ENCODE peak calls at places on chromosomes 12 and 14, in six cellular contexts. Y is brain microvascular endothelial cell, G is transverse colon, I is K562, U is neural progenitor cell, X is nephron progenitor cell. L is an unnamed sample.

GRCh38 chr12:53004582-53004981 is 1.7 kb upstream of the EIF4B start:
- DNase-seq in Y (no peak), G (no peak), I (peak; percentile 29), U (peak; percentile 56), X (no peak), L (no peak)

GRCh38 chr14:105855893-105856675 is 329.7 kb downstream of the TMEM121 start:
- DNase-seq in Y (no peak), G (peak; percentile 7), I (no peak), U (no peak), X (no peak), L (no peak)

GRCh38 chr14:22561661-22562579 is 27.1 kb downstream of the DAD1 start:
- DNase-seq in Y (no peak), G (peak; percentile 46), I (peak; percentile 59), U (no peak), X (no peak), L (no peak)

GRCh38 chr12:62409068-62409467 is 57.6 kb upstream of the MON2 start:
- DNase-seq in Y (no peak), G (no peak), I (no peak), U (no peak), X (no peak), L (no peak)

GRCh38 chr12:97394657-97395056 is 67.9 kb upstream of the RMST start:
- DNase-seq in Y (no peak), G (no peak), I (no peak), U (no peak), X (no peak), L (no peak)

GRCh38 chr12:116604883-116605641 is 45.9 kb downstream of the MAP1LC3B2 start:
- DNase-seq in Y (no peak), G (no peak), I (no peak), U (no peak), X (no peak), L (no peak)

GRCh38 chr14:49487238-49487637 is 98.9 kb downstream of the RPS29 start:
- DNase-seq in Y (no peak), G (no peak), I (no peak), U (no peak), X (no peak), L (no peak)

GRCh38 chr12:6049992-6050391 is 74.5 kb downstream of the VWF start:
- DNase-seq in Y (no peak), G (no peak), I (peak; percentile 14), U (no peak), X (no peak), L (no peak)

GRCh38 chr14:100648474-100649172 is 61.4 kb upstream of the BEGAIN start:
- DNase-seq in Y (no peak), G (peak; percentile 61), I (no peak), U (no peak), X (no peak), L (no peak)

GRCh38 chr12:123916729-123917128 is 55.9 kb downstream of the CCDC92 start:
- DNase-seq in Y (no peak), G (no peak), I (no peak), U (no peak), X (no peak), L (no peak)

GRCh38 chr12:27987311-27987710 is 14.8 kb upstream of the PTHLH start:
- DNase-seq in Y (no peak), G (no peak), I (no peak), U (no peak), X (no peak), L (no peak)

GRCh38 chr14:67941456-67942018 is 122.0 kb downstream of the RAD51B start:
- DNase-seq in Y (peak; percentile 2), G (no peak), I (no peak), U (peak; percentile 49), X (no peak), L (no peak)

GRCh38 chr12:132413931-132414588 is 75.9 kb upstream of the FBRSL1 start:
- DNase-seq in Y (no peak), G (no peak), I (no peak), U (peak; percentile 69), X (peak; percentile 76), L (no peak)

GRCh38 chr12:121532503-121533390 is 48.1 kb downstream of the KDM2B start:
- DNase-seq in Y (no peak), G (no peak), I (no peak), U (no peak), X (no peak), L (no peak)

GRCh38 chr12:19048943-19049342 is 80.6 kb upstream of the PLEKHA5 start:
- DNase-seq in Y (peak; percentile 19), G (no peak), I (no peak), U (no peak), X (no peak), L (no peak)

GRCh38 chr14:21541413-21542074 is 15.4 kb upstream of the SALL2 start:
- DNase-seq in Y (no peak), G (no peak), I (no peak), U (no peak), X (no peak), L (no peak)

GRCh38 chr12:49883065-49883464 is 20.6 kb downstream of the FAIM2 start:
- DNase-seq in Y (no peak), G (no peak), I (no peak), U (peak; percentile 71), X (peak; percentile 41), L (no peak)

GRCh38 chr12:47736877-47737676 is 11.8 kb upstream of the ENDOU start:
- DNase-seq in Y (no peak), G (peak; percentile 56), I (peak; percentile 59), U (no peak), X (peak; percentile 47), L (no peak)

GRCh38 chr14:33737446-33737845 is 213.4 kb downstream of the EGLN3 start:
- DNase-seq in Y (peak; percentile 18), G (no peak), I (no peak), U (no peak), X (no peak), L (peak; percentile 89)

GRCh38 chr14:20873370-20874177 is 17.6 kb upstream of the RNASE3 start:
- DNase-seq in Y (peak; percentile 61), G (peak; percentile 72), I (peak; percentile 81), U (peak; percentile 89), X (peak; percentile 83), L (no peak)

GRCh38 chr12:109864916-109865315 is 15.4 kb downstream of the GLTP start:
- DNase-seq in Y (no peak), G (no peak), I (no peak), U (no peak), X (no peak), L (no peak)

GRCh38 chr14:59215757-59216156 is 27.3 kb downstream of the DAAM1 start:
- DNase-seq in Y (no peak), G (no peak), I (no peak), U (no peak), X (no peak), L (no peak)

GRCh38 chr12:109863961-109864712 is 16.2 kb downstream of the GLTP start:
- DNase-seq in Y (peak; percentile 8), G (peak; percentile 75), I (no peak), U (no peak), X (no peak), L (no peak)

GRCh38 chr12:103840399-103840880 is 594 bp downstream of the NT5DC3 start:
- DNase-seq in Y (no peak), G (peak; percentile 21), I (peak; percentile 58), U (no peak), X (no peak), L (no peak)

GRCh38 chr14:81727243-81727642 is 193.6 kb upstream of the SEL1L start:
- DNase-seq in Y (no peak), G (no peak), I (no peak), U (no peak), X (no peak), L (no peak)

GRCh38 chr12:113955109-113955970 is 10.8 kb downstream of the RBM19 start:
- DNase-seq in Y (peak; percentile 16), G (peak; percentile 22), I (peak; percentile 41), U (peak; percentile 62), X (peak; percentile 54), L (no peak)
- TF ChIP-seq CTCF in Y (peak; percentile 78), G (no peak), I (peak; percentile 61), U (peak; percentile 68), X (peak; percentile 44), L (peak; percentile 59)

DNA sequence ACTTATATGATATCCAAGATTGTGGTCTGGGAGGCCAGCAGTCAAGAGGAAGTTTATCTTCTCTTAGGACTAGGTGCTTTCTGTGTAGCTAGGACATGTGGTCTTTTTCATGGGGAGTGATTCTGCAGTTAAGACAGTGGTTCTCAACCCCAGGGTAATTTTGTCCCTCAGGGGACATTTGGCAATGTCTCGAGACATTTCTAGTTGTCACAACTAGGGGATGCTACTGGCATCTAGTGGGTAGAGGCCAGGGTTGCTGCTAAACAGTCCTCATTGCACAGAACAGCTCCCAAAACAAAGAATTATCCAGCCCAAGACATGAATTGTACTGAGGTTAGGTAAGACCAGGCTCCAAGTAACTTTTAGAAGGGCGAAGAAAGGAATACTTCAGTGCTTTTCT is 20.0 kb downstream of the AMDHD1 start:
- DNase-seq in Y (no peak), G (no peak), I (no peak), U (peak; percentile 54), X (no peak), L (no peak)
- TF ChIP-seq CTCF in Y (peak; percentile 8), G (no peak), I (no peak), U (peak; percentile 57), X (peak; percentile 29), L (peak; percentile 7)

GRCh38 chr14:52607061-52607460 is 54.4 kb downstream of the GPR137C start:
- DNase-seq in Y (no peak), G (no peak), I (no peak), U (no peak), X (no peak), L (no peak)

GRCh38 chr14:52610187-52610586 is 57.6 kb downstream of the GPR137C start:
- DNase-seq in Y (no peak), G (no peak), I (no peak), U (no peak), X (no peak), L (no peak)

DNA sequence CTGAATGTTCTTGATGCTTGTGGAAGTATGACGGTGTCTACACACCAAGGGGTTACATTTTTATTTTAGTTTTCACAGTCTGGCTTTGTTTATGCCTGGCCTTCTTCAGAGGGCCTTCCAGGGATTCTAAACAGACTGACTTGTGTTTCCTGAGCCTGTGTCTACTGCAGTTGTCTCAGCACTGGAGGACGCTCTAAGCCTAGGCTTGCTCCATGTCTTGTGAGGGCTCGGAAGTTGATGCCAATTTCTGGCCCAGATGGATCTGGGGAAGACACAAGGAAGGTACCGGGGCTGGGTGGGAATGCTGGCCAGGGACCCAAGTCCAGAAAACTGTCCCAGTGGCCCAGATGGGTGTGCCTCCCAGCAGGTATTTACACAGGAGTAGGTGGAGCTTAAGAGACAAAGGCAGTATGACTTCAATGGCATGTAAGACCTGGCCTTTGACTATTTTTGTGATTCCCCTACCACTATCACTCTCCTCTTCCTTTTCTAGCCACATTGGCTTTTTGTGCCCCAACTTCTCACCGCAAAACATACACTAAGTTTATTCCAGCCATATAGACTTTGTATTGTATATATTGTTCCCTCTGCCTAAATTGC is 56.9 kb downstream of the GPR137C start:
- DNase-seq in Y (no peak), G (no peak), I (peak; percentile 16), U (peak; percentile 4), X (no peak), L (no peak)
- TF ChIP-seq CTCF in Y (no peak), G (no peak), I (peak; percentile 32), U (no peak), X (no peak), L (no peak)

GRCh38 chr12:10873374-10873773 is 10.7 kb downstream of the PRH1 start:
- DNase-seq in Y (no peak), G (no peak), I (no peak), U (no peak), X (no peak), L (peak; percentile 4)

DNA sequence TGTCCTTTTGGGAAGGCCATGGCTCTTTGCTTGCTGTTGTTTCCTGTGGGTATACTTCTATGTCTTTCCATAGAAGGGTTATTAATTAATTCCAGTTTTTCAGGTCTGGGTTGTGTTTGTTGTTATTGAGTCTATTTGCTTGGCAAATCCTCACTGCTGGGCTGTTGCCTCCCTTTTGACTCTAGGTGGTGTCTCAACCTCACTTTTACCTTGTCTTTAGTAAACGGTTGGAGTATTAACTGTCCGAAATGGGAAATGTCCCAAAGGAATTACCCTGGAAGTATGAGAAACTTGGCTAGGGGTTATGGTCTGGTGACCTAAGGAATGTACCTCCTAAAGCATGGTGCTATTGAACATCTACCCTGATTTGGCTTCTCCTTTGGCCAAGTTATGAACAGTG is 16.7 kb downstream of the PRH1 start:
- DNase-seq in Y (no peak), G (no peak), I (no peak), U (no peak), X (no peak), L (no peak)
- TF ChIP-seq CTCF in Y (peak; percentile 10), G (no peak), I (no peak), U (peak; percentile 18), X (no peak), L (no peak)

L was measured in AG09309.